ENCODE peak calls at places on chromosomes 5 and 9, in six cellular contexts. P, E, N, T, A and M are unnamed samples.

GRCh38 chr5:33563530-33563929 is 122.8 kb downstream of the TARS1 start:
- DNase-seq in P (no peak), E (no peak), N (no peak), T (no peak), A (no peak), M (no peak)

GRCh38 chr5:170330568-170331054 is 33.0 kb upstream of the LCP2 start:
- DNase-seq in P (no peak), E (no peak), N (no peak), T (no peak), A (no peak), M (no peak)

GRCh38 chr9:15915711-15916110 is 362.9 kb downstream of the CCDC171 start:
- DNase-seq in P (no peak), E (no peak), N (no peak), T (no peak), A (no peak), M (no peak)

GRCh38 chr5:134511796-134512660 is 13.4 kb upstream of the JADE2 start:
- DNase-seq in P (no peak), E (no peak), N (peak; percentile 43), T (no peak), A (no peak), M (no peak)

GRCh38 chr9:105637787-105638395 is 24.4 kb upstream of the TAL2 start:
- DNase-seq in P (no peak), E (no peak), N (peak; percentile 13), T (no peak), A (no peak), M (no peak)

GRCh38 chr9:20620658-20621552 is 1.4 kb downstream of the MLLT3 start:
- DNase-seq in P (no peak), E (no peak), N (peak; percentile 19), T (no peak), A (peak; percentile 48), M (no peak)

GRCh38 chr5:61357745-61358144 is 25.7 kb downstream of the ZSWIM6 start:
- DNase-seq in P (no peak), E (no peak), N (peak; percentile 55), T (no peak), A (no peak), M (no peak)

GRCh38 chr5:153147891-153148623 is 342.4 kb upstream of the GRIA1 start:
- DNase-seq in P (peak; percentile 23), E (no peak), N (peak; percentile 64), T (peak; percentile 41), A (no peak), M (no peak)

GRCh38 chr5:68115584-68115983 is 100.0 kb upstream of the PIK3R1 start:
- DNase-seq in P (no peak), E (no peak), N (no peak), T (no peak), A (no peak), M (no peak)

GRCh38 chr5:68350176-68350575 is 134.6 kb downstream of the PIK3R1 start:
- DNase-seq in P (no peak), E (no peak), N (no peak), T (no peak), A (no peak), M (no peak)